ENCODE peak calls at places on chromosomes 2 and 18, in seven cellular contexts. Y, G, E, O, D, V and W are unnamed samples.

GRCh38 chr2:105615352-105615751 is 129.4 kb upstream of the NCK2 start:
- DNase-seq in Y (no peak), G (no peak), E (no peak), O (no peak), D (no peak), V (no peak), W (no peak)

GRCh38 chr2:233094614-233095013 is 34.5 kb downstream of the INPP5D start:
- DNase-seq in Y (no peak), G (no peak), E (no peak), O (no peak), D (no peak), V (no peak), W (no peak)

GRCh38 chr2:172196768-172197322 is 94.1 kb upstream of the DLX2 start:
- DNase-seq in Y (peak), G (peak), E (no peak), O (no peak), D (peak), V (no peak), W (no peak)

GRCh38 chr18:44683566-44683965 is 2.9 kb downstream of the SETBP1 start:
- DNase-seq in Y (no peak), G (peak), E (no peak), O (no peak), D (no peak), V (no peak), W (no peak)

GRCh38 chr2:226012116-226012515 is 612.6 kb downstream of the NYAP2 start:
- DNase-seq in Y (no peak), G (no peak), E (no peak), O (no peak), D (no peak), V (no peak), W (no peak)

GRCh38 chr2:137928547-137929503 is 35.4 kb upstream of the HNMT start:
- DNase-seq in Y (peak), G (peak), E (no peak), O (peak), D (peak), V (no peak), W (no peak)

GRCh38 chr2:15543058-15543457 is 18.1 kb downstream of the NBAS start:
- DNase-seq in Y (no peak), G (no peak), E (no peak), O (peak), D (no peak), V (no peak), W (no peak)

GRCh38 chr2:95315801-95316411 is 18.8 kb downstream of the KCNIP3 start:
- DNase-seq in Y (peak), G (peak), E (peak), O (no peak), D (peak), V (no peak), W (no peak)

GRCh38 chr2:74502720-74503505 is 3.5 kb upstream of the LBX2 start:
- DNase-seq in Y (peak), G (peak), E (peak), O (peak), D (peak), V (peak), W (no peak)

GRCh38 chr2:64338910-64339500 is 115.0 kb upstream of the LGALSL start:
- DNase-seq in Y (peak), G (no peak), E (no peak), O (no peak), D (peak), V (no peak), W (no peak)

GRCh38 chr2:73716518-73717250 is 20.5 kb downstream of the TPRKB start:
- DNase-seq in Y (peak), G (peak), E (no peak), O (no peak), D (no peak), V (no peak), W (no peak)

GRCh38 chr2:143463717-143464116 is 334.5 kb downstream of the ARHGAP15 start:
- DNase-seq in Y (no peak), G (no peak), E (no peak), O (no peak), D (no peak), V (no peak), W (no peak)

GRCh38 chr18:13220326-13220991 is 1.9 kb downstream of the LDLRAD4 start:
- DNase-seq in Y (no peak), G (no peak), E (no peak), O (peak), D (no peak), V (no peak), W (no peak)

GRCh38 chr18:79406708-79407107 is 11.0 kb downstream of the NFATC1 start:
- DNase-seq in Y (no peak), G (no peak), E (peak), O (no peak), D (no peak), V (no peak), W (no peak)

GRCh38 chr2:15169326-15170038 is 391.7 kb downstream of the NBAS start:
- DNase-seq in Y (peak), G (peak), E (no peak), O (no peak), D (peak), V (no peak), W (no peak)

GRCh38 chr18:70074091-70074490 is 126.4 kb upstream of the CD226 start:
- DNase-seq in Y (no peak), G (no peak), E (no peak), O (no peak), D (peak), V (no peak), W (no peak)

GRCh38 chr18:58615150-58616132 is 13.4 kb downstream of the ALPK2 start:
- DNase-seq in Y (peak), G (no peak), E (no peak), O (no peak), D (no peak), V (no peak), W (no peak)

GRCh38 chr2:225282858-225283693 is 116.4 kb upstream of the NYAP2 start:
- DNase-seq in Y (peak), G (peak), E (no peak), O (peak), D (peak), V (peak), W (no peak)

GRCh38 chr2:216925632-216926366 is 65.9 kb upstream of the TNP1 start:
- DNase-seq in Y (no peak), G (no peak), E (no peak), O (no peak), D (no peak), V (no peak), W (no peak)

GRCh38 chr2:40093036-40093673 is 314.1 kb upstream of the THUMPD2 start:
- DNase-seq in Y (peak), G (peak), E (no peak), O (peak), D (no peak), V (no peak), W (no peak)